ENCODE peak calls at places on chromosome 15, in six cellular contexts. Q is mesothelial cell of epicardium, T is pancreas, I is foreskin fibroblast, N is hippocampal formation, Y is heart right ventricle. R is an unnamed sample.

GRCh38 chr15:29821416-29822099 is 710 bp downstream of the TJP1 start:
- DNase-seq in Q (peak), T (peak), I (peak), N (peak), Y (peak), R (peak)

GRCh38 chr15:92882697-92883642 is 17.2 kb upstream of the CHD2 start:
- DNase-seq in Q (no peak), T (peak), I (no peak), N (no peak), Y (peak), R (no peak)

GRCh38 chr15:66253296-66253642 is 281 bp downstream of the MEGF11 start:
- DNase-seq in Q (no peak), T (no peak), I (no peak), N (no peak), Y (no peak), R (no peak)

GRCh38 chr15:39628131-39628482 is 47.2 kb downstream of the THBS1 start:
- DNase-seq in Q (no peak), T (no peak), I (no peak), N (no peak), Y (no peak), R (no peak)

GRCh38 chr15:90839187-90840071 is 29.0 kb upstream of the FURIN start:
- DNase-seq in Q (no peak), T (no peak), I (no peak), N (no peak), Y (no peak), R (peak)

GRCh38 chr15:43361313-43361903 is 9.4 kb downstream of the ZSCAN29 start:
- DNase-seq in Q (no peak), T (no peak), I (peak), N (no peak), Y (no peak), R (no peak)

GRCh38 chr15:72495007-72495406 is 20.9 kb downstream of the ARIH1 start:
- DNase-seq in Q (no peak), T (no peak), I (no peak), N (no peak), Y (no peak), R (no peak)

GRCh38 chr15:78390823-78391222 is 47.2 kb upstream of the IREB2 start:
- DNase-seq in Q (no peak), T (no peak), I (peak), N (no peak), Y (no peak), R (no peak)

GRCh38 chr15:66249623-66250174 is 3.9 kb downstream of the MEGF11 start:
- DNase-seq in Q (no peak), T (no peak), I (peak), N (no peak), Y (no peak), R (peak)

GRCh38 chr15:52790941-52791751 is 1.0 kb upstream of the ONECUT1 start:
- DNase-seq in Q (no peak), T (peak), I (peak), N (no peak), Y (no peak), R (no peak)

GRCh38 chr15:33310481-33311311 is at the start of gene RYR3:
- DNase-seq in Q (no peak), T (peak), I (peak), N (peak), Y (peak), R (no peak)

GRCh38 chr15:42494998-42495360 is 455 bp upstream of the SNAP23 start:
- DNase-seq in Q (no peak), T (no peak), I (peak), N (peak), Y (no peak), R (peak)

GRCh38 chr15:68816795-68817303 is 3.8 kb downstream of the ANP32A start:
- DNase-seq in Q (no peak), T (no peak), I (peak), N (no peak), Y (no peak), R (no peak)

GRCh38 chr15:44427756-44428724 is 611 bp downstream of the CTDSPL2 start:
- DNase-seq in Q (no peak), T (no peak), I (no peak), N (no peak), Y (no peak), R (peak)

GRCh38 chr15:100902436-100903190 is 16.5 kb upstream of the LRRK1 start:
- DNase-seq in Q (no peak), T (peak), I (peak), N (no peak), Y (peak), R (peak)

GRCh38 chr15:26864664-26865191 is 2.1 kb upstream of the GABRA5 start:
- DNase-seq in Q (no peak), T (no peak), I (peak), N (peak), Y (no peak), R (peak)

R was measured in fibroblast of the aortic adventitia.